ENCODE peak calls at places on chromosomes 6 and 20, in five cellular contexts. One of them, this sample, is unnamed. For H3K4me1, the result is how much of the 10 kb centered on the place peaks cover.

GRCh38 chr6:120938164-120938875 is 396.0 kb downstream of the TBC1D32 start:
- DNase-seq in colonic mucosa: no peak
- DNase-seq in left lung: no peak
- DNase-seq in heart left ventricle: no peak
- DNase-seq in tibial artery: no peak
- DNase-seq in this sample: no peak

GRCh38 chr20:10984294-10984693 is 310.5 kb upstream of the JAG1 start:
- DNase-seq in colonic mucosa: peak
- DNase-seq in left lung: no peak
- DNase-seq in heart left ventricle: no peak
- DNase-seq in tibial artery: no peak
- DNase-seq in this sample: no peak

GRCh38 chr6:28953039-28953872 is 29.5 kb upstream of the TRIM27 start:
- DNase-seq in colonic mucosa: peak
- DNase-seq in left lung: no peak
- DNase-seq in heart left ventricle: no peak
- DNase-seq in tibial artery: no peak
- DNase-seq in this sample: no peak

GRCh38 chr6:152745509-152746171 is 5.0 kb upstream of the VIP start:
- DNase-seq in colonic mucosa: no peak
- DNase-seq in left lung: no peak
- DNase-seq in heart left ventricle: no peak
- DNase-seq in tibial artery: no peak
- DNase-seq in this sample: no peak

GRCh38 chr20:41100001-41100480 is 37.3 kb upstream of the PLCG1 start:
- DNase-seq in colonic mucosa: no peak
- DNase-seq in left lung: no peak
- DNase-seq in heart left ventricle: no peak
- DNase-seq in tibial artery: no peak
- DNase-seq in this sample: no peak

GRCh38 chr6:93300661-93301060 is 118.7 kb downstream of the EPHA7 start:
- DNase-seq in colonic mucosa: no peak
- DNase-seq in left lung: no peak
- DNase-seq in heart left ventricle: no peak
- DNase-seq in tibial artery: no peak
- DNase-seq in this sample: no peak

GRCh38 chr6:47865206-47865605 is 83.4 kb downstream of the OPN5 start:
- DNase-seq in colonic mucosa: no peak
- DNase-seq in left lung: no peak
- DNase-seq in heart left ventricle: no peak
- DNase-seq in tibial artery: no peak
- DNase-seq in this sample: no peak

GRCh38 chr6:17998003-17998402 is 10.6 kb upstream of the KIF13A start:
- DNase-seq in colonic mucosa: no peak
- DNase-seq in left lung: no peak
- DNase-seq in heart left ventricle: no peak
- DNase-seq in tibial artery: no peak
- DNase-seq in this sample: no peak

GRCh38 chr6:152775441-152775840 is 24.8 kb downstream of the VIP start:
- DNase-seq in colonic mucosa: no peak
- DNase-seq in left lung: no peak
- DNase-seq in heart left ventricle: no peak
- DNase-seq in tibial artery: no peak
- DNase-seq in this sample: no peak

GRCh38 chr20:38434310-38434741 is 802 bp downstream of the SNHG17 start:
- DNase-seq in colonic mucosa: no peak
- DNase-seq in left lung: no peak
- DNase-seq in heart left ventricle: no peak
- DNase-seq in tibial artery: no peak
- DNase-seq in this sample: no peak

GRCh38 chr6:18166314-18167007 is 11.2 kb downstream of the KDM1B start:
- DNase-seq in colonic mucosa: no peak
- DNase-seq in left lung: no peak
- DNase-seq in heart left ventricle: no peak
- DNase-seq in tibial artery: no peak
- DNase-seq in this sample: no peak

GRCh38 chr6:105786890-105787655 is 299.1 kb upstream of the PRDM1 start:
- DNase-seq in colonic mucosa: no peak
- DNase-seq in left lung: no peak
- DNase-seq in heart left ventricle: no peak
- DNase-seq in tibial artery: no peak
- DNase-seq in this sample: no peak

GRCh38 chr20:58996226-58996611 is 10.8 kb downstream of the CTSZ start:
- DNase-seq in colonic mucosa: no peak
- DNase-seq in left lung: no peak
- DNase-seq in heart left ventricle: no peak
- DNase-seq in tibial artery: no peak
- DNase-seq in this sample: no peak

GRCh38 chr20:37426978-37427377 is 81.0 kb downstream of the SRC start:
- DNase-seq in colonic mucosa: no peak
- DNase-seq in left lung: no peak
- DNase-seq in heart left ventricle: no peak
- DNase-seq in tibial artery: no peak
- DNase-seq in this sample: no peak

GRCh38 chr20:63639093-63639860 is 12.4 kb upstream of the GMEB2 start:
- DNase-seq in colonic mucosa: peak
- DNase-seq in left lung: no peak
- DNase-seq in heart left ventricle: peak
- DNase-seq in tibial artery: no peak
- DNase-seq in this sample: no peak

GRCh38 chr20:63636752-63637633 is 10.1 kb upstream of the GMEB2 start:
- DNase-seq in colonic mucosa: no peak
- DNase-seq in left lung: no peak
- DNase-seq in heart left ventricle: no peak
- DNase-seq in tibial artery: no peak
- DNase-seq in this sample: no peak

GRCh38 chr20:63628246-63628975 is 1.5 kb upstream of the GMEB2 start:
- DNase-seq in colonic mucosa: peak
- DNase-seq in left lung: peak
- DNase-seq in heart left ventricle: peak
- DNase-seq in tibial artery: no peak
- DNase-seq in this sample: no peak

GRCh38 chr20:63635431-63636141 is 8.7 kb upstream of the GMEB2 start:
- DNase-seq in colonic mucosa: no peak
- DNase-seq in left lung: no peak
- DNase-seq in heart left ventricle: peak
- DNase-seq in tibial artery: no peak
- DNase-seq in this sample: no peak

DNA sequence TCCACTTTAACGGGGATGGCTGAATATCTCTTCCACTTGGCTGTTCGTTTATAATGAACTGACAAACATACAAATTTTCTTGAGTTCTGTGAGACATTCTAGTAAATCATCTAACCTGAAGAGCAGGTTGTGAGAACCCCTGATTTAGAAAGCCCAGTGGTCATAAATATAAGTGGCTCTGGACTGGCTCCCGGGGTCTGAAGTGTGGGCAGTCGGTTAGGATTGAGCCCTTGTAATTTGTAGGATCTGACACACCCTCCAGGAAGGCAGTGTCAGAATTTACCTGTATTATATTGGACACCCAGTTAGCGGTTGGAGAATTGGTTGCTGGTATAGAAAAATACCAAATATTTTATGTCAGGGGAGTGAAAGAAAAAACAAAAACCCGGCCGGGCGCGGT is 6.8 kb upstream of the GMEB2 start:
- DNase-seq in colonic mucosa: no peak
- DNase-seq in left lung: no peak
- DNase-seq in heart left ventricle: no peak
- DNase-seq in tibial artery: no peak
- DNase-seq in this sample: no peak
- H3K4me1 ChIP-seq in colonic mucosa: under half
- H3K4me1 ChIP-seq in left lung: under half
- H3K4me1 ChIP-seq in heart left ventricle: half or more
- H3K4me1 ChIP-seq in tibial artery: under half
- H3K4me1 ChIP-seq in this sample: under half

GRCh38 chr6:1609662-1610496 is at the start of gene FOXC1:
- DNase-seq in colonic mucosa: peak
- DNase-seq in left lung: peak
- DNase-seq in heart left ventricle: peak
- DNase-seq in tibial artery: peak
- DNase-seq in this sample: peak

GRCh38 chr6:1611322-1611571 is 1.5 kb downstream of the FOXC1 start:
- DNase-seq in colonic mucosa: no peak
- DNase-seq in left lung: no peak
- DNase-seq in heart left ventricle: no peak
- DNase-seq in tibial artery: no peak
- DNase-seq in this sample: peak

GRCh38 chr6:1611572-1612385 is 2.1 kb downstream of the FOXC1 start:
- DNase-seq in colonic mucosa: no peak
- DNase-seq in left lung: peak
- DNase-seq in heart left ventricle: no peak
- DNase-seq in tibial artery: no peak
- DNase-seq in this sample: no peak

GRCh38 chr6:1608976-1609661 is 596 bp upstream of the FOXC1 start:
- DNase-seq in colonic mucosa: no peak
- DNase-seq in left lung: no peak
- DNase-seq in heart left ventricle: peak
- DNase-seq in tibial artery: peak
- DNase-seq in this sample: peak

GRCh38 chr6:1610497-1611321 is 994 bp downstream of the FOXC1 start:
- DNase-seq in colonic mucosa: no peak
- DNase-seq in left lung: peak
- DNase-seq in heart left ventricle: no peak
- DNase-seq in tibial artery: no peak
- DNase-seq in this sample: no peak
- H3K4me1 ChIP-seq in colonic mucosa: under half
- H3K4me1 ChIP-seq in left lung: half or more
- H3K4me1 ChIP-seq in heart left ventricle: under half
- H3K4me1 ChIP-seq in tibial artery: under half
- H3K4me1 ChIP-seq in this sample: under half

DNA sequence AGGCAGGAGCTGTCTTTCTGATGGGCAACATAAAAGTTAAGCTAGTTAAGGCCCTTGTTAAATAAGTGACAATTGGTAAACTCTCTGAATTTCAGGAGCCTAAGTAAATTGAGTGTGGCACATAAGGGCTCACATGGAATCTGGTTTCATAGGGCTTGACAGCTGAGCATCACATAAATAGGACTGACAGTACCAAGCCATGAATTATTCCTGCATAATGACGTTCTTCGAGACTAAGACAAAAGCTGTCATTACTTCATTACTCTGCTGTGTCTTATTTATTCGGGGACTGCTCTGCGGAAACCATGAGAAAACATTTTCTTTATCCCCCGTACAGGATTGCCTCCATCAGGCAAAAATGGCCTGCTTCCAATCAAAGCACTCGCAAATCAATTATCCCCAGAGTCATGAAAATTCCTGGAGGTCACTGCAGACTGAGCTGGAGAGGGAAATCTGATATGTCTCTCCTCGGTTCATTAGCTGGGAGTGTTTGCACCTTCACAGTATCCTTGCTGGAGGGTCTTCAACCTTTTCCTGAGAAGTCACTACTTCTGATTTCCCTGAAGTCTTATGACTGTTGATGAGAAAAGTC is 311.4 kb downstream of the CDH26 start:
- DNase-seq in colonic mucosa: no peak
- DNase-seq in left lung: no peak
- DNase-seq in heart left ventricle: no peak
- DNase-seq in tibial artery: no peak
- DNase-seq in this sample: no peak
- H3K4me1 ChIP-seq in colonic mucosa: under half
- H3K4me1 ChIP-seq in left lung: under half
- H3K4me1 ChIP-seq in heart left ventricle: under half
- H3K4me1 ChIP-seq in tibial artery: under half
- H3K4me1 ChIP-seq in this sample: under half

GRCh38 chr20:14824996-14825395 is 487.6 kb upstream of the FLRT3 start:
- DNase-seq in colonic mucosa: no peak
- DNase-seq in left lung: no peak
- DNase-seq in heart left ventricle: no peak
- DNase-seq in tibial artery: no peak
- DNase-seq in this sample: no peak

GRCh38 chr20:14816471-14816870 is 479.1 kb upstream of the FLRT3 start:
- DNase-seq in colonic mucosa: no peak
- DNase-seq in left lung: no peak
- DNase-seq in heart left ventricle: no peak
- DNase-seq in tibial artery: no peak
- DNase-seq in this sample: no peak

GRCh38 chr20:14817121-14817520 is 479.7 kb upstream of the FLRT3 start:
- DNase-seq in colonic mucosa: no peak
- DNase-seq in left lung: no peak
- DNase-seq in heart left ventricle: no peak
- DNase-seq in tibial artery: no peak
- DNase-seq in this sample: no peak

GRCh38 chr20:14821251-14821650 is 483.8 kb upstream of the FLRT3 start:
- DNase-seq in colonic mucosa: no peak
- DNase-seq in left lung: no peak
- DNase-seq in heart left ventricle: no peak
- DNase-seq in tibial artery: no peak
- DNase-seq in this sample: no peak

GRCh38 chr20:14820771-14821170 is 483.4 kb upstream of the FLRT3 start:
- DNase-seq in colonic mucosa: no peak
- DNase-seq in left lung: no peak
- DNase-seq in heart left ventricle: no peak
- DNase-seq in tibial artery: no peak
- DNase-seq in this sample: no peak
- H3K4me1 ChIP-seq in colonic mucosa: under half
- H3K4me1 ChIP-seq in left lung: under half
- H3K4me1 ChIP-seq in heart left ventricle: under half
- H3K4me1 ChIP-seq in tibial artery: under half
- H3K4me1 ChIP-seq in this sample: under half

GRCh38 chr20:13492001-13492480 is 146.7 kb downstream of the TASP1 start:
- DNase-seq in colonic mucosa: no peak
- DNase-seq in left lung: no peak
- DNase-seq in heart left ventricle: no peak
- DNase-seq in tibial artery: peak
- DNase-seq in this sample: no peak
- H3K4me1 ChIP-seq in colonic mucosa: under half
- H3K4me1 ChIP-seq in left lung: under half
- H3K4me1 ChIP-seq in heart left ventricle: under half
- H3K4me1 ChIP-seq in tibial artery: under half
- H3K4me1 ChIP-seq in this sample: under half

DNA sequence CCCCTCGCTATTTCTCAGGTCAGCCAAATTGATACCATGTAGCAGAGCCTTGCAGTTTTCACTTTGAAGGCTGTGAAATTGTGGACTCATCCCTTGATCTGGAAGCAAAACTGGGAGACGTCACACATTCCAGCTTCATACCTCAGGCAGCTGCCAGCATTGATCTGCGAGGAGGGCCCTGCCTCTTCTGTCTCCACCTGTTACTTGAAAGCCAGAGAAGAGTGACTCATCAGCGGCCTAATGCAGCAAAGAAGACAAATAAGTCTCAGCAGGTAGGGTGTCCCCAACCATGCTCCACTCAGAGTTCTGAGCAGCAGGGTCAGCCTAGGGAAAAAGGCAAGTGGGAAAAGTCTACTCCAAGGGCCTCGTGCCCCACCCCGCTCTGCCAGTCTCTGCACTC is 69.4 kb upstream of the BMP2 start:
- DNase-seq in colonic mucosa: no peak
- DNase-seq in left lung: no peak
- DNase-seq in heart left ventricle: no peak
- DNase-seq in tibial artery: no peak
- DNase-seq in this sample: no peak
- H3K4me1 ChIP-seq in colonic mucosa: under half
- H3K4me1 ChIP-seq in left lung: under half
- H3K4me1 ChIP-seq in heart left ventricle: under half
- H3K4me1 ChIP-seq in tibial artery: under half
- H3K4me1 ChIP-seq in this sample: under half

GRCh38 chr20:62925420-62926228 is 681 bp downstream of the DIDO1 start:
- DNase-seq in colonic mucosa: peak
- DNase-seq in left lung: peak
- DNase-seq in heart left ventricle: peak
- DNase-seq in tibial artery: no peak
- DNase-seq in this sample: no peak
- H3K4me1 ChIP-seq in colonic mucosa: under half
- H3K4me1 ChIP-seq in left lung: half or more
- H3K4me1 ChIP-seq in heart left ventricle: half or more
- H3K4me1 ChIP-seq in tibial artery: half or more
- H3K4me1 ChIP-seq in this sample: half or more